ENCODE peak calls at places on chromosomes 1 and 21, in five cellular contexts. G is left cardiac atrium, X is Peyer's patch, V is H7, E is ACHN. C is an unnamed sample.

GRCh38 chr1:156643266-156644092 is 1.6 kb downstream of the BCAN start:
- DNase-seq in G (no peak), X (no peak), V (peak), E (no peak), C (no peak)

GRCh38 chr1:204744102-204744501 is 58.6 kb upstream of the LRRN2 start:
- DNase-seq in G (no peak), X (no peak), V (no peak), E (no peak), C (no peak)

GRCh38 chr1:186843931-186844330 is 15.2 kb downstream of the PLA2G4A start:
- DNase-seq in G (no peak), X (no peak), V (no peak), E (no peak), C (no peak)

GRCh38 chr21:17462276-17462981 is 50.4 kb upstream of the CXADR start:
- DNase-seq in G (no peak), X (peak), V (no peak), E (peak), C (no peak)

GRCh38 chr1:67647036-67647798 is 37.8 kb upstream of the GADD45A start:
- DNase-seq in G (peak), X (no peak), V (no peak), E (no peak), C (no peak)

GRCh38 chr1:232793944-232794343 is 11.3 kb upstream of the MAP10 start:
- DNase-seq in G (no peak), X (no peak), V (no peak), E (peak), C (peak)

GRCh38 chr1:78009836-78010235 is 5.1 kb downstream of the DNAJB4 start:
- DNase-seq in G (no peak), X (no peak), V (no peak), E (no peak), C (no peak)

GRCh38 chr1:160471253-160471652 is 51.8 kb downstream of the SLAMF6 start:
- DNase-seq in G (no peak), X (no peak), V (no peak), E (no peak), C (no peak)

GRCh38 chr1:67717876-67718275 is 32.9 kb downstream of the GADD45A start:
- DNase-seq in G (no peak), X (no peak), V (no peak), E (peak), C (no peak)

GRCh38 chr1:39800471-39800835 is 11.8 kb upstream of the BMP8B start:
- DNase-seq in G (no peak), X (no peak), V (no peak), E (no peak), C (no peak)

GRCh38 chr1:174352883-174353608 is 94.7 kb upstream of the GPR52 start:
- DNase-seq in G (no peak), X (no peak), V (no peak), E (no peak), C (no peak)

GRCh38 chr1:227213426-227213825 is 104.9 kb downstream of the CDC42BPA start:
- DNase-seq in G (no peak), X (no peak), V (no peak), E (no peak), C (no peak)

GRCh38 chr1:158246650-158247049 is 7.6 kb upstream of the CD1A start:
- DNase-seq in G (no peak), X (no peak), V (no peak), E (no peak), C (no peak)

GRCh38 chr1:172399369-172400072 is 21.0 kb upstream of the C1orf105 start:
- DNase-seq in G (peak), X (no peak), V (no peak), E (peak), C (peak)

GRCh38 chr1:19835573-19835972 is 20.5 kb upstream of the RNF186 start:
- DNase-seq in G (no peak), X (no peak), V (no peak), E (no peak), C (no peak)

GRCh38 chr1:230008721-230009120 is 58.3 kb upstream of the GALNT2 start:
- DNase-seq in G (no peak), X (no peak), V (no peak), E (no peak), C (no peak)

GRCh38 chr21:41806773-41807172 is 39.9 kb upstream of the RIPK4 start:
- DNase-seq in G (no peak), X (no peak), V (no peak), E (no peak), C (no peak)

GRCh38 chr1:223788746-223789415 is 56.9 kb downstream of the TP53BP2 start:
- DNase-seq in G (no peak), X (no peak), V (no peak), E (no peak), C (no peak)

GRCh38 chr1:180136968-180137356 is 17.7 kb upstream of the QSOX1 start:
- DNase-seq in G (no peak), X (no peak), V (no peak), E (no peak), C (no peak)

GRCh38 chr1:169928438-169929209 is 34.9 kb upstream of the SCYL3 start:
- DNase-seq in G (no peak), X (no peak), V (no peak), E (peak), C (no peak)

GRCh38 chr1:60228253-60228594 is 154.7 kb upstream of the C1orf87 start:
- DNase-seq in G (no peak), X (no peak), V (no peak), E (no peak), C (no peak)

GRCh38 chr1:235430991-235431390 is 63.8 kb downstream of the TBCE start:
- DNase-seq in G (no peak), X (no peak), V (no peak), E (no peak), C (no peak)

GRCh38 chr1:18211764-18212163 is 104.2 kb downstream of the IGSF21 start:
- DNase-seq in G (no peak), X (no peak), V (peak), E (no peak), C (no peak)

GRCh38 chr21:42051788-42052187 is 19.3 kb upstream of the UMODL1 start:
- DNase-seq in G (peak), X (peak), V (no peak), E (no peak), C (no peak)

GRCh38 chr1:241591317-241591716 is 48.9 kb downstream of the CHML start:
- DNase-seq in G (no peak), X (no peak), V (no peak), E (peak), C (no peak)

GRCh38 chr1:53430779-53431178 is 28.4 kb upstream of the DMRTB1 start:
- DNase-seq in G (no peak), X (no peak), V (peak), E (no peak), C (no peak)

GRCh38 chr21:32978346-32979270 is 47.1 kb upstream of the OLIG2 start:
- DNase-seq in G (no peak), X (no peak), V (peak), E (no peak), C (no peak)

GRCh38 chr1:36166938-36167910 is 11.3 kb downstream of the MAP7D1 start:
- DNase-seq in G (no peak), X (no peak), V (no peak), E (no peak), C (no peak)

GRCh38 chr1:1569341-1569740 is 5.3 kb downstream of the SSU72 start:
- DNase-seq in G (no peak), X (no peak), V (no peak), E (no peak), C (no peak)

GRCh38 chr1:100516854-100517253 is 21.1 kb upstream of the GPR88 start:
- DNase-seq in G (no peak), X (no peak), V (no peak), E (no peak), C (no peak)

GRCh38 chr1:61452354-61452990 is 272.5 kb downstream of the TM2D1 start:
- DNase-seq in G (no peak), X (no peak), V (no peak), E (peak), C (no peak)

GRCh38 chr1:13808729-13809131 is 108.7 kb downstream of the PRDM2 start:
- DNase-seq in G (peak), X (no peak), V (no peak), E (no peak), C (no peak)

C was measured in H54.